ENCODE peak calls at places on chromosomes 16 and 17, in four cellular contexts. One of them, this sample, is unnamed.

GRCh38 chr16:67990018-67990386 is 9.3 kb downstream of the DPEP2 start:
- DNase-seq in stomach: no peak
- DNase-seq in GM12891: no peak
- DNase-seq in prostate gland: no peak
- DNase-seq in this sample: no peak

GRCh38 chr17:59650642-59651041 is 30.9 kb downstream of the CLTC start:
- DNase-seq in stomach: no peak
- DNase-seq in GM12891: no peak
- DNase-seq in prostate gland: no peak
- DNase-seq in this sample: no peak

GRCh38 chr16:2467301-2468141 is 3.6 kb upstream of the NTN3 start:
- DNase-seq in stomach: peak
- DNase-seq in GM12891: peak
- DNase-seq in prostate gland: peak
- DNase-seq in this sample: no peak

GRCh38 chr17:16886655-16887322 is 85.1 kb downstream of the TNFRSF13B start:
- DNase-seq in prostate gland: no peak
- DNase-seq in GM12891: no peak
- DNase-seq in stomach: no peak
- DNase-seq in this sample: no peak

GRCh38 chr16:2527784-2528100 is 3.5 kb downstream of the CEMP1 start:
- DNase-seq in GM12891: no peak
- DNase-seq in prostate gland: no peak
- DNase-seq in stomach: no peak
- DNase-seq in this sample: no peak

GRCh38 chr17:21013983-21014382 is 28.8 kb downstream of the USP22 start:
- DNase-seq in GM12891: no peak
- DNase-seq in stomach: no peak
- DNase-seq in prostate gland: no peak
- DNase-seq in this sample: no peak

GRCh38 chr17:7858487-7858832 is 657 bp downstream of the CYB5D1 start:
- DNase-seq in prostate gland: no peak
- DNase-seq in GM12891: no peak
- DNase-seq in stomach: no peak
- DNase-seq in this sample: peak

GRCh38 chr16:27843800-27844199 is 219.7 kb downstream of the GSG1L start:
- DNase-seq in GM12891: no peak
- DNase-seq in prostate gland: no peak
- DNase-seq in stomach: no peak
- DNase-seq in this sample: no peak

GRCh38 chr16:89431158-89431584 is 59.2 kb downstream of the ANKRD11 start:
- DNase-seq in stomach: peak
- DNase-seq in GM12891: no peak
- DNase-seq in prostate gland: peak
- DNase-seq in this sample: no peak

GRCh38 chr17:35726609-35727460 is 4.6 kb upstream of the RASL10B start:
- DNase-seq in stomach: no peak
- DNase-seq in GM12891: no peak
- DNase-seq in prostate gland: no peak
- DNase-seq in this sample: no peak

GRCh38 chr16:50644730-50645129 is 36.4 kb downstream of the SNX20 start:
- DNase-seq in GM12891: no peak
- DNase-seq in prostate gland: no peak
- DNase-seq in stomach: peak
- DNase-seq in this sample: no peak

GRCh38 chr17:71118039-71118438 is 948.7 kb downstream of the KCNJ2 start:
- DNase-seq in stomach: no peak
- DNase-seq in GM12891: no peak
- DNase-seq in prostate gland: no peak
- DNase-seq in this sample: no peak

GRCh38 chr17:27975146-27976011 is 67.1 kb upstream of the NLK start:
- DNase-seq in prostate gland: no peak
- DNase-seq in stomach: no peak
- DNase-seq in GM12891: no peak
- DNase-seq in this sample: no peak

GRCh38 chr16:10878644-10879498 is 1.9 kb downstream of the CIITA start:
- DNase-seq in GM12891: no peak
- DNase-seq in stomach: peak
- DNase-seq in prostate gland: no peak
- DNase-seq in this sample: peak

GRCh38 chr17:50079334-50080095 is 15.6 kb upstream of the PDK2 start:
- DNase-seq in prostate gland: no peak
- DNase-seq in GM12891: no peak
- DNase-seq in stomach: peak
- DNase-seq in this sample: peak

GRCh38 chr16:11667221-11667823 is 933 bp upstream of the SNN start:
- DNase-seq in stomach: no peak
- DNase-seq in prostate gland: no peak
- DNase-seq in GM12891: no peak
- DNase-seq in this sample: no peak

GRCh38 chr17:72825218-72825617 is 267.3 kb downstream of the SLC39A11 start:
- DNase-seq in stomach: no peak
- DNase-seq in GM12891: no peak
- DNase-seq in prostate gland: no peak
- DNase-seq in this sample: no peak

GRCh38 chr17:45336390-45337182 is 19.8 kb upstream of the MAP3K14 start:
- DNase-seq in GM12891: no peak
- DNase-seq in stomach: no peak
- DNase-seq in prostate gland: no peak
- DNase-seq in this sample: no peak

GRCh38 chr17:39114744-39115534 is 36.5 kb downstream of the PLXDC1 start:
- DNase-seq in GM12891: no peak
- DNase-seq in prostate gland: no peak
- DNase-seq in stomach: no peak
- DNase-seq in this sample: no peak

GRCh38 chr16:17419266-17419665 is 51.5 kb downstream of the XYLT1 start:
- DNase-seq in prostate gland: no peak
- DNase-seq in stomach: no peak
- DNase-seq in GM12891: no peak
- DNase-seq in this sample: no peak

GRCh38 chr17:7711356-7711755 is 6.2 kb upstream of the DNAH2 start:
- DNase-seq in GM12891: no peak
- DNase-seq in stomach: no peak
- DNase-seq in prostate gland: no peak
- DNase-seq in this sample: no peak

GRCh38 chr17:42692489-42692888 is 10.2 kb downstream of the CNTNAP1 start:
- DNase-seq in stomach: no peak
- DNase-seq in GM12891: peak
- DNase-seq in prostate gland: no peak
- DNase-seq in this sample: peak

GRCh38 chr17:68461122-68461539 is 3.8 kb upstream of the WIPI1 start:
- DNase-seq in GM12891: no peak
- DNase-seq in prostate gland: no peak
- DNase-seq in stomach: no peak
- DNase-seq in this sample: no peak

GRCh38 chr16:2858245-2859025 is 465 bp upstream of the PRSS22 start:
- DNase-seq in prostate gland: peak
- DNase-seq in GM12891: no peak
- DNase-seq in stomach: peak
- DNase-seq in this sample: no peak

GRCh38 chr16:11495066-11495407 is 91.7 kb downstream of the LITAF start:
- DNase-seq in prostate gland: no peak
- DNase-seq in stomach: no peak
- DNase-seq in GM12891: no peak
- DNase-seq in this sample: no peak

GRCh38 chr16:68324780-68325357 is 14.1 kb downstream of the PRMT7 start:
- DNase-seq in prostate gland: no peak
- DNase-seq in stomach: no peak
- DNase-seq in GM12891: no peak
- DNase-seq in this sample: no peak

GRCh38 chr17:17269926-17270773 is 10.9 kb downstream of the COPS3 start:
- DNase-seq in prostate gland: no peak
- DNase-seq in stomach: no peak
- DNase-seq in GM12891: no peak
- DNase-seq in this sample: no peak

GRCh38 chr17:77869665-77870132 is 88.8 kb upstream of the TNRC6C start:
- DNase-seq in GM12891: peak
- DNase-seq in prostate gland: no peak
- DNase-seq in stomach: peak
- DNase-seq in this sample: peak

GRCh38 chr16:1938316-1938715 is 4.7 kb downstream of the MSRB1 start:
- DNase-seq in GM12891: no peak
- DNase-seq in stomach: no peak
- DNase-seq in prostate gland: no peak
- DNase-seq in this sample: no peak

GRCh38 chr17:39547713-39548478 is 59.8 kb downstream of the NEUROD2 start:
- DNase-seq in GM12891: peak
- DNase-seq in stomach: peak
- DNase-seq in prostate gland: peak
- DNase-seq in this sample: peak

GRCh38 chr16:12163970-12164369 is 187.4 kb downstream of the SNX29 start:
- DNase-seq in prostate gland: no peak
- DNase-seq in GM12891: no peak
- DNase-seq in stomach: no peak
- DNase-seq in this sample: no peak

DNA sequence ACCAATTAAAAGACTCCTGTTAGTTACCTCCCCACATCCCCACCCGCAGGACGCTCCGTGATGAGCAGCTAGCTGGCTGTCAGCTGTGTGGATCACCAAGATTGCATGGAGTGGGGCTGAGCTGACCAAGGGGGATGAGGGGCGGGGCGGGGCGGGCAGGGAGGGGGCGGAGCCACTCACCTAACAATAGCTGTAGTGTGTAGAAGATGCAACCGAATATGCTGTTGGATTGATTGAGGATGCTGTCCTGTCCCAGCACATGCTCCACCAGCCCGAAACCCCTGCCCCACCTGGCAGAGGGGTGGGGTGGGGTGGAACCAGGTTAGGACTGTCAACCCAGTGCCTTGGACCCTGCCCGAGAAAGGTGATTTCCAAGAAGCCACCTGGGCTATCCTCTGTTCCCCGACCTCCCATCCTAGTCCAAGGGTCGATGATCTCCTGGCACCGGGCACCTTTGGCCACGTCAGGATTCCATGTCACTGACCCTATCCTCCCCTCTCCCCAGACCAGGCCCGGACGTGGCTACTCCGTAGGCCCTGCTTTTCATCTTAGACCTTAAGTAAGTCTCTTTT is 1.4 kb downstream of the VKORC1 start:
- DNase-seq in prostate gland: no peak
- DNase-seq in stomach: no peak
- DNase-seq in GM12891: no peak
- DNase-seq in this sample: no peak
- TF ChIP-seq POLR2A in prostate gland: no peak
- TF ChIP-seq POLR2A in stomach: no peak
- TF ChIP-seq POLR2A in GM12891: no peak
- TF ChIP-seq POLR2A in this sample: no peak

GRCh38 chr16:16021988-16022682 is 72.7 kb downstream of the ABCC1 start:
- DNase-seq in stomach: peak
- DNase-seq in prostate gland: peak
- DNase-seq in GM12891: no peak
- DNase-seq in this sample: no peak
- TF ChIP-seq POLR2AphosphoS5 in stomach: peak
- TF ChIP-seq POLR2AphosphoS5 in prostate gland: peak
- TF ChIP-seq POLR2AphosphoS5 in GM12891: no peak
- TF ChIP-seq POLR2AphosphoS5 in this sample: no peak

GRCh38 chr17:48106802-48107136 is 797 bp upstream of the SNX11 start:
- DNase-seq in GM12891: no peak
- DNase-seq in stomach: no peak
- DNase-seq in prostate gland: no peak
- DNase-seq in this sample: no peak

GRCh38 chr17:48104440-48104839 is 3.1 kb upstream of the SNX11 start:
- DNase-seq in GM12891: no peak
- DNase-seq in prostate gland: no peak
- DNase-seq in stomach: no peak
- DNase-seq in this sample: no peak

GRCh38 chr17:48103379-48103715 is 2.1 kb upstream of the CBX1 start:
- DNase-seq in GM12891: no peak
- DNase-seq in stomach: no peak
- DNase-seq in prostate gland: no peak
- DNase-seq in this sample: no peak

GRCh38 chr17:48110722-48111121 is 3.2 kb downstream of the SNX11 start:
- DNase-seq in stomach: no peak
- DNase-seq in GM12891: no peak
- DNase-seq in prostate gland: no peak
- DNase-seq in this sample: no peak

GRCh38 chr17:48107137-48108055 is at the start of gene SNX11:
- DNase-seq in stomach: peak
- DNase-seq in prostate gland: peak
- DNase-seq in GM12891: peak
- DNase-seq in this sample: peak
- TF ChIP-seq POLR2A in stomach: no peak
- TF ChIP-seq POLR2A in prostate gland: peak
- TF ChIP-seq POLR2A in GM12891: peak
- TF ChIP-seq POLR2A in this sample: peak

DNA sequence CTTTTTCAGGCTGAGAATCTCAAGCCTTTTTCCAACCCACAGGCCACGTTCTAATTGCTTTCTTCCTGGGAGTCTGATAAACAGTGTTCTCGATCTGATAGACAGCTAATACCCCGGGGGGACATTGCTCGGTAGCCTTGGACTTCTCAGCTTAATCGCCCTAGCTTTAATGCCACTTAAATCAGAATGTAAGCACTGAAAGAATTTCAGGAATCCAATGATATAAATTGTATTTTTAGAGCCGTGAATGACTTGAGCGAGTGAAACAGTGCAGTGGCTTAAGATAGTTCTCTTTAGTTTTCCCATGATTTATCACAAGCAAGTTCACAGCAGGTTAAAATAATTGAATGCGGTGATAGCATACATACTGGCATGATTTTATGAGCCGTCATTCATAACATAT is 116.2 kb upstream of the MYOCD start:
- DNase-seq in stomach: no peak
- DNase-seq in prostate gland: no peak
- DNase-seq in GM12891: no peak
- DNase-seq in this sample: no peak
- TF ChIP-seq POLR2AphosphoS5 in stomach: no peak
- TF ChIP-seq POLR2AphosphoS5 in prostate gland: no peak
- TF ChIP-seq POLR2AphosphoS5 in GM12891: no peak
- TF ChIP-seq POLR2AphosphoS5 in this sample: no peak

GRCh38 chr17:81917565-81918332 is at the start of gene SIRT7:
- DNase-seq in GM12891: peak
- DNase-seq in prostate gland: peak
- DNase-seq in stomach: peak
- DNase-seq in this sample: peak
- TF ChIP-seq POLR2A in GM12891: peak
- TF ChIP-seq POLR2A in prostate gland: peak
- TF ChIP-seq POLR2A in stomach: no peak
- TF ChIP-seq POLR2A in this sample: peak

GRCh38 chr16:73066927-73067670 is 19.2 kb upstream of the ZFHX3 start:
- DNase-seq in prostate gland: no peak
- DNase-seq in stomach: no peak
- DNase-seq in GM12891: no peak
- DNase-seq in this sample: no peak
- TF ChIP-seq POLR2AphosphoS5 in prostate gland: no peak
- TF ChIP-seq POLR2AphosphoS5 in stomach: no peak
- TF ChIP-seq POLR2AphosphoS5 in GM12891: no peak
- TF ChIP-seq POLR2AphosphoS5 in this sample: no peak

GRCh38 chr17:82090549-82091263 is 7.3 kb downstream of the FASN start:
- DNase-seq in prostate gland: no peak
- DNase-seq in stomach: no peak
- DNase-seq in GM12891: no peak
- DNase-seq in this sample: no peak
- TF ChIP-seq POLR2A in prostate gland: no peak
- TF ChIP-seq POLR2A in stomach: no peak
- TF ChIP-seq POLR2A in GM12891: no peak
- TF ChIP-seq POLR2A in this sample: no peak

This sample was measured in GM12892.